ENCODE peak calls at places on chromosomes 4 and X, in seven cellular contexts. One of them, this sample, is unnamed.

GRCh38 chr4:176262243-176262642 is 6.8 kb downstream of the ASB5 start:
- DNase-seq in EH: no peak
- DNase-seq in CD4-positive, alpha-beta memory T cell: no peak
- DNase-seq in fibroblast of pulmonary artery: no peak
- DNase-seq in fibroblast of the conjunctiva: no peak
- DNase-seq in CD8-positive, alpha-beta T cell: no peak
- DNase-seq in suprapubic skin: no peak
- DNase-seq in this sample: no peak

GRCh38 chrX:118679290-118679689 is 48.1 kb upstream of the IL13RA1 start:
- DNase-seq in suprapubic skin: no peak
- DNase-seq in fibroblast of pulmonary artery: no peak
- DNase-seq in CD4-positive, alpha-beta memory T cell: no peak
- DNase-seq in CD8-positive, alpha-beta T cell: no peak
- DNase-seq in EH: peak; percentile 3
- DNase-seq in fibroblast of the conjunctiva: no peak
- DNase-seq in this sample: no peak

GRCh38 chrX:41259516-41259915 is 74.4 kb upstream of the DDX3X start:
- DNase-seq in EH: peak; percentile 19
- DNase-seq in fibroblast of the conjunctiva: no peak
- DNase-seq in suprapubic skin: no peak
- DNase-seq in CD4-positive, alpha-beta memory T cell: no peak
- DNase-seq in CD8-positive, alpha-beta T cell: no peak
- DNase-seq in fibroblast of pulmonary artery: no peak
- DNase-seq in this sample: no peak

GRCh38 chrX:149539283-149540132 is 1.3 kb upstream of the EOLA1 start:
- DNase-seq in suprapubic skin: peak; percentile 95
- DNase-seq in fibroblast of pulmonary artery: peak; percentile 95
- DNase-seq in fibroblast of the conjunctiva: peak; percentile 90
- DNase-seq in CD8-positive, alpha-beta T cell: peak; percentile 74
- DNase-seq in CD4-positive, alpha-beta memory T cell: peak; percentile 94
- DNase-seq in EH: peak; percentile 96
- DNase-seq in this sample: peak; percentile 92

GRCh38 chr4:114497116-114497515 is 101.5 kb upstream of the UGT8 start:
- DNase-seq in CD4-positive, alpha-beta memory T cell: no peak
- DNase-seq in fibroblast of pulmonary artery: no peak
- DNase-seq in CD8-positive, alpha-beta T cell: no peak
- DNase-seq in EH: no peak
- DNase-seq in fibroblast of the conjunctiva: no peak
- DNase-seq in suprapubic skin: no peak
- DNase-seq in this sample: no peak

GRCh38 chr4:71133491-71133890 is 140.0 kb downstream of the DCK start:
- DNase-seq in fibroblast of the conjunctiva: no peak
- DNase-seq in fibroblast of pulmonary artery: no peak
- DNase-seq in suprapubic skin: no peak
- DNase-seq in CD8-positive, alpha-beta T cell: no peak
- DNase-seq in CD4-positive, alpha-beta memory T cell: no peak
- DNase-seq in EH: peak; percentile 15
- DNase-seq in this sample: no peak

GRCh38 chr4:38292529-38292928 is 332.3 kb downstream of the PTTG2 start:
- DNase-seq in CD4-positive, alpha-beta memory T cell: no peak
- DNase-seq in fibroblast of the conjunctiva: no peak
- DNase-seq in EH: peak; percentile 8
- DNase-seq in fibroblast of pulmonary artery: no peak
- DNase-seq in suprapubic skin: no peak
- DNase-seq in CD8-positive, alpha-beta T cell: no peak
- DNase-seq in this sample: no peak

GRCh38 chr4:76420901-76421581 is at the start of gene CCDC158:
- DNase-seq in CD4-positive, alpha-beta memory T cell: no peak
- DNase-seq in fibroblast of pulmonary artery: no peak
- DNase-seq in fibroblast of the conjunctiva: no peak
- DNase-seq in suprapubic skin: no peak
- DNase-seq in EH: peak; percentile 32
- DNase-seq in CD8-positive, alpha-beta T cell: no peak
- DNase-seq in this sample: no peak

GRCh38 chr4:2290974-2291704 is 29.2 kb upstream of the MXD4 start:
- DNase-seq in CD8-positive, alpha-beta T cell: peak; percentile 62
- DNase-seq in fibroblast of the conjunctiva: no peak
- DNase-seq in fibroblast of pulmonary artery: no peak
- DNase-seq in suprapubic skin: peak; percentile 54
- DNase-seq in EH: no peak
- DNase-seq in CD4-positive, alpha-beta memory T cell: peak; percentile 92
- DNase-seq in this sample: no peak